ENCODE peak calls at places on chromosomes 1 and 21, in five cellular contexts. G is breast epithelium, M is spleen, A is choroid plexus epithelial cell, R is IMR-90. U is an unnamed sample.

GRCh38 chr1:4851666-4852065 is 197.3 kb downstream of the AJAP1 start:
- DNase-seq in G (no peak), M (no peak), A (no peak), R (no peak), U (no peak)

GRCh38 chr1:63937623-63938022 is 163.8 kb downstream of the ROR1 start:
- DNase-seq in G (no peak), M (no peak), A (no peak), R (no peak), U (no peak)

GRCh38 chr1:152125834-152126443 is 10.7 kb upstream of the TCHH start:
- DNase-seq in G (no peak), M (no peak), A (no peak), R (no peak), U (no peak)

GRCh38 chr1:206725053-206725963 is 40.6 kb downstream of the MAPKAPK2 start:
- DNase-seq in G (no peak), M (no peak), A (peak), R (peak), U (peak)

GRCh38 chr1:180560200-180560867 is 1.6 kb downstream of the OVAAL start:
- DNase-seq in G (no peak), M (no peak), A (no peak), R (no peak), U (no peak)

GRCh38 chr1:92441316-92442311 is 45.1 kb downstream of the GFI1 start:
- DNase-seq in G (no peak), M (no peak), A (no peak), R (no peak), U (no peak)

GRCh38 chr21:46554431-46555224 is 50.3 kb downstream of the S100B start:
- DNase-seq in G (no peak), M (peak), A (no peak), R (no peak), U (no peak)

GRCh38 chr1:247362074-247362597 is 30.5 kb upstream of the ZNF496 start:
- DNase-seq in G (no peak), M (no peak), A (no peak), R (no peak), U (no peak)

GRCh38 chr1:106613861-106614260 is 442.6 kb upstream of the PRMT6 start:
- DNase-seq in G (no peak), M (no peak), A (no peak), R (no peak), U (no peak)

GRCh38 chr1:63593887-63594617 is 841 bp downstream of the PGM1 start:
- DNase-seq in G (peak), M (peak), A (peak), R (peak), U (peak)

GRCh38 chr1:45518910-45519309 is 2.8 kb downstream of the PRDX1 start:
- DNase-seq in G (no peak), M (no peak), A (peak), R (no peak), U (peak)

DNA sequence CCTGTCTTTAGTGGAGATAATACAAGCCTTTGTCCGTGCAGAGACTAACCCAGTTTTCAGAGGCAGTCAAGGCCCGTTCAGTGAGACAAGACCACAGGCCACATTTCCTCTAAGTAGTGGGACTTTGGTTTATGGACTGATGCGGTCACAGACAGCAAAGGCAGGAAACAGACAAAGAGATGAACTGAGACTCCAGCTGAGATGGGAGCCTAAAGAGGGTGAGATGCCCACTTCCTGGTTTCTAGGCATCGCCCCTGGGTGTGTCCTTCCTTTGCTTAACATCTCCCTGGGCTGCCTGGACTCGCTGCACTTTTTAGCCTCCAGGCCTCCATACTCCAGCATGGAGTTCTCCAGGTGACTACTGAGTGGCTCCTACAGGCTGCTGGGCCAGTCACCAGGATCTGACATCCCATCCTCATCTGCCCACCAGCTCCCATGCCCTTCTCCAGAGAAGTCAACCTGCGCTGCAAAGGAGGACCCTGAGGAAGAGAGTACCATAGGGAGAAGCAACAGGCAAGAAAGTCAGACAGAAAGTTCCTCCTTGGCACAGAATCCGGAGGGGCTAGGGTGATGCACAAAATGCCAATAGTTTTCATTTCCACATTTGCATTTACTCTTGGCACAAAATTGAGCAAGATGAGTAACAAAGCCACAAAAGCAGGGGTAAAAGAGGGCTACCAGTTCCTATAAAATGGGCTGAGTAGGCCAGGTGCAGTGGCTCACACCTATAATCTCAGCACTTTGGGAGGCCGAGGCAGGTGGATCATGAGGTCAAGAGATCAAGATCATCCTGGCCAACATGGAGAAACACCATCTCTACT is 15.1 kb downstream of the THEMIS2 start:
- DNase-seq in G (peak), M (peak), A (no peak), R (no peak), U (no peak)
- H3K4me3 ChIP-seq in G (no peak), M (peak), A (no peak), R (no peak), U (no peak)

GRCh38 chr1:33507661-33508060 is 35.2 kb downstream of the ZSCAN20 start:
- DNase-seq in G (no peak), M (no peak), A (no peak), R (no peak), U (no peak)

GRCh38 chr1:33501309-33501708 is 28.9 kb downstream of the ZSCAN20 start:
- DNase-seq in G (no peak), M (no peak), A (no peak), R (no peak), U (no peak)

GRCh38 chr1:33501774-33502173 is 29.3 kb downstream of the ZSCAN20 start:
- DNase-seq in G (no peak), M (no peak), A (no peak), R (no peak), U (no peak)

GRCh38 chr1:33500547-33500946 is 28.1 kb downstream of the ZSCAN20 start:
- DNase-seq in G (no peak), M (no peak), A (no peak), R (no peak), U (no peak)

GRCh38 chr1:33502726-33503125 is 30.3 kb downstream of the ZSCAN20 start:
- DNase-seq in G (no peak), M (no peak), A (peak), R (peak), U (peak)
- TF ChIP-seq CTCF in G (no peak), M (no peak), A (no peak), R (no peak), U (no peak)

GRCh38 chr1:185733818-185734709 is at the start of gene HMCN1:
- DNase-seq in G (peak), M (peak), A (peak), R (peak), U (peak)

GRCh38 chr1:185732941-185733340 is 1.2 kb upstream of the HMCN1 start:
- DNase-seq in G (no peak), M (no peak), A (no peak), R (no peak), U (no peak)

GRCh38 chr1:185731446-185731845 is 2.7 kb upstream of the HMCN1 start:
- DNase-seq in G (no peak), M (no peak), A (no peak), R (no peak), U (no peak)

GRCh38 chr1:185734929-185735666 is 907 bp downstream of the HMCN1 start:
- DNase-seq in G (no peak), M (no peak), A (peak), R (peak), U (peak)

GRCh38 chr1:185735667-185736105 is 1.5 kb downstream of the HMCN1 start:
- DNase-seq in G (no peak), M (no peak), A (no peak), R (peak), U (peak)
- H3K4me3 ChIP-seq in G (peak), M (peak), A (peak), R (peak), U (peak)

GRCh38 chr1:70805641-70806040 is 242.0 kb downstream of the PTGER3 start:
- DNase-seq in G (no peak), M (peak), A (no peak), R (no peak), U (no peak)
- TF ChIP-seq CTCF in G (no peak), M (no peak), A (no peak), R (no peak), U (no peak)

GRCh38 chr1:231160851-231161710 is 777 bp upstream of the TRIM67 start:
- DNase-seq in G (no peak), M (no peak), A (no peak), R (no peak), U (no peak)
- H3K4me3 ChIP-seq in G (peak), M (peak), A (peak), R (no peak), U (no peak)

DNA sequence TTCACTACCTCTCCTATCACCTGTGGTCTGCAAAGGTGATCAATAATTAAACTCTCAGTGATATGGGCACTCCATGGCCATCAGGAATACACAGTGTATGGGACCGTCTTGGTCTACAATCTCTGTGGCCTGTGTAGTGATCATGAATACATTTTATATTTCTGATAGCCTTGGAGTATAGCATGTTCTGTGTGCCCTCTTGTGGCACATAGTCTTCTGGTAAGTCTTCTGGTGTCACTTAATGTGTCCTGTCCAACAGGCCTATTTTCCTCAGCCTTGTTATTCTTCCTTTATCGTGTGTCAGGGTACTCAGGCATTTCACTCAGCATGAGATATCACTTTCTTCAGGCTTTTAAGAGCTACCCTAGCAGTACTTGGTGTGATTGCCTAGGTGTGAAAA is 393.6 kb downstream of the AGBL4 start:
- DNase-seq in G (no peak), M (no peak), A (peak), R (no peak), U (no peak)
- TF ChIP-seq CTCF in G (no peak), M (no peak), A (no peak), R (no peak), U (no peak)

U was measured in fibroblast of pulmonary artery.